ENCODE peak calls at places on chromosomes 2 and 18, in ten cellular contexts. J, Y, D, S, H, B, X, V, G and I are unnamed samples.

GRCh38 chr2:128568106-128568505 is 249.4 kb upstream of the HS6ST1 start:
- DNase-seq in S (no peak), H (no peak), Y (no peak), X (no peak), B (no peak), G (peak), D (no peak), V (no peak), J (no peak), I (no peak)

GRCh38 chr2:153478289-153479261 is at the start of gene RPRM:
- DNase-seq in V (peak), Y (no peak), B (peak), S (peak), G (peak), X (peak), H (peak), J (no peak), D (peak), I (peak)

GRCh38 chr2:5392658-5393057 is 299.5 kb upstream of the SOX11 start:
- DNase-seq in B (peak), G (no peak), V (no peak), D (peak), S (no peak), Y (no peak), J (no peak), X (no peak), H (no peak), I (no peak)

GRCh38 chr18:52339891-52340371 is at the start of gene DCC:
- DNase-seq in B (peak), D (peak), J (no peak), G (peak), V (no peak), Y (peak), X (peak), S (peak), H (no peak), I (no peak)

GRCh38 chr18:6729247-6730091 is at the start of gene ARHGAP28:
- DNase-seq in Y (no peak), S (peak), H (peak), V (peak), B (peak), X (peak), G (peak), J (no peak), D (no peak), I (peak)

GRCh38 chr2:146138820-146139219 is 1618.9 kb upstream of the ZEB2 start:
- DNase-seq in D (no peak), V (no peak), H (no peak), G (no peak), B (no peak), J (no peak), Y (no peak), S (no peak), X (no peak), I (no peak)

GRCh38 chr18:23784811-23785245 is 95.6 kb downstream of the LAMA3 start:
- DNase-seq in S (peak), Y (peak), H (no peak), D (no peak), X (peak), G (no peak), B (no peak), V (no peak), J (no peak), I (no peak)

GRCh38 chr18:36899289-36899688 is 70.4 kb downstream of the KIAA1328 start:
- DNase-seq in X (peak), Y (no peak), V (no peak), B (peak), D (peak), G (no peak), J (no peak), H (no peak), S (peak), I (no peak)

GRCh38 chr18:69161383-69162028 is 239.2 kb upstream of the DOK6 start:
- DNase-seq in S (peak), Y (peak), X (peak), B (no peak), V (no peak), G (no peak), H (no peak), J (no peak), D (no peak), I (no peak)

GRCh38 chr18:36849288-36850011 is 20.5 kb downstream of the KIAA1328 start:
- DNase-seq in V (no peak), S (peak), X (peak), D (no peak), B (no peak), Y (peak), H (no peak), J (no peak), G (no peak), I (no peak)

GRCh38 chr18:53864758-53865157 is 359.7 kb downstream of the MBD2 start:
- DNase-seq in X (peak), V (no peak), G (no peak), J (no peak), Y (no peak), D (no peak), B (peak), H (no peak), S (no peak), I (no peak)

GRCh38 chr2:200373973-200374416 is 67.5 kb downstream of the SPATS2L start:
- DNase-seq in J (peak), Y (no peak), B (peak), G (no peak), D (no peak), V (no peak), S (no peak), H (no peak), X (no peak), I (no peak)

GRCh38 chr2:44549099-44549471 is 187.3 kb downstream of the CAMKMT start:
- DNase-seq in D (no peak), G (no peak), H (no peak), Y (peak), S (peak), B (peak), J (no peak), X (peak), V (no peak), I (no peak)

GRCh38 chr2:46780411-46780800 is 135.2 kb downstream of the MCFD2 start:
- DNase-seq in H (peak), G (no peak), Y (no peak), J (no peak), V (peak), S (no peak), X (no peak), B (peak), D (no peak), I (no peak)

GRCh38 chr2:57850415-57851130 is 196.0 kb upstream of the VRK2 start:
- DNase-seq in B (no peak), X (no peak), G (no peak), V (no peak), Y (no peak), H (no peak), D (no peak), S (no peak), J (no peak), I (peak)

GRCh38 chr2:193462411-193462810 is 1267.7 kb upstream of the TMEFF2 start:
- DNase-seq in S (no peak), H (no peak), Y (no peak), X (peak), V (no peak), D (no peak), J (no peak), G (no peak), B (no peak), I (no peak)

GRCh38 chr2:55048514-55048924 is 1.7 kb downstream of the RTN4 start:
- DNase-seq in Y (no peak), X (peak), G (no peak), B (peak), D (peak), S (peak), J (no peak), V (no peak), H (no peak), I (no peak)

GRCh38 chr2:171163261-171163660 is 2.6 kb upstream of the TLK1 start:
- DNase-seq in X (no peak), J (no peak), H (no peak), G (no peak), B (no peak), S (no peak), Y (no peak), D (no peak), V (no peak), I (no peak)

GRCh38 chr2:29479566-29479965 is 364.4 kb downstream of the CLIP4 start:
- DNase-seq in J (no peak), H (no peak), G (no peak), V (no peak), X (no peak), D (no peak), B (no peak), Y (no peak), S (no peak), I (no peak)

GRCh38 chr2:75602724-75603342 is 42.1 kb upstream of the EVA1A start:
- DNase-seq in X (peak), J (no peak), G (no peak), Y (peak), S (peak), H (no peak), D (no peak), V (no peak), B (peak), I (no peak)

GRCh38 chr18:55323051-55323994 is 264.7 kb downstream of the TCF4 start:
- DNase-seq in Y (no peak), S (peak), B (no peak), G (no peak), V (no peak), D (no peak), X (peak), J (no peak), H (no peak), I (no peak)

GRCh38 chr2:157820202-157820601 is 55.9 kb downstream of the ACVR1 start:
- DNase-seq in Y (no peak), D (no peak), G (no peak), B (no peak), S (no peak), H (no peak), X (peak), J (no peak), V (no peak), I (no peak)

GRCh38 chr18:67525328-67526110 is 9.0 kb upstream of the DSEL start:
- DNase-seq in J (no peak), H (peak), S (peak), B (peak), V (peak), G (no peak), X (peak), D (no peak), Y (peak), I (no peak)

GRCh38 chr2:11419781-11420180 is 46.2 kb downstream of the E2F6 start:
- DNase-seq in B (no peak), D (no peak), X (peak), H (no peak), S (no peak), J (no peak), G (no peak), V (no peak), Y (no peak), I (no peak)

GRCh38 chr2:27377618-27378095 is 2.9 kb downstream of the ZNF513 start:
- DNase-seq in X (no peak), B (no peak), Y (no peak), D (no peak), S (no peak), H (no peak), G (no peak), J (no peak), V (no peak), I (no peak)

GRCh38 chr2:236103981-236104380 is 64.2 kb downstream of the GBX2 start:
- DNase-seq in D (no peak), V (no peak), S (no peak), J (no peak), B (no peak), Y (no peak), G (no peak), X (no peak), H (no peak), I (no peak)

GRCh38 chr2:97718051-97718882 is 4.9 kb downstream of the ZAP70 start:
- DNase-seq in G (no peak), V (no peak), Y (no peak), S (no peak), J (no peak), X (no peak), D (peak), B (no peak), H (peak), I (peak)

GRCh38 chr2:64374686-64375085 is 79.3 kb upstream of the LGALSL start:
- DNase-seq in X (peak), S (no peak), J (no peak), Y (no peak), B (peak), V (no peak), H (no peak), D (no peak), G (no peak), I (no peak)

GRCh38 chr2:223762853-223763252 is 74.5 kb downstream of the AP1S3 start:
- DNase-seq in Y (peak), D (peak), X (no peak), J (no peak), B (no peak), S (peak), H (no peak), V (no peak), G (no peak), I (no peak)

GRCh38 chr2:234014462-234014861 is 36.0 kb upstream of the SPP2 start:
- DNase-seq in Y (no peak), H (no peak), S (no peak), J (no peak), B (no peak), V (no peak), G (no peak), X (no peak), D (no peak), I (no peak)

GRCh38 chr2:137826373-137827372 is 137.6 kb upstream of the HNMT start:
- DNase-seq in Y (no peak), J (peak), H (no peak), X (no peak), G (no peak), V (no peak), D (peak), B (no peak), S (no peak), I (no peak)

GRCh38 chr2:7116516-7116915 is 199.3 kb downstream of the RNF144A start:
- DNase-seq in S (no peak), Y (no peak), H (no peak), B (no peak), G (no peak), X (no peak), V (no peak), J (no peak), D (no peak), I (no peak)

GRCh38 chr2:120053891-120054290 is 41.0 kb downstream of the EPB41L5 start:
- DNase-seq in G (no peak), B (peak), D (no peak), J (no peak), X (peak), S (peak), H (no peak), Y (no peak), V (no peak), I (no peak)

DNA sequence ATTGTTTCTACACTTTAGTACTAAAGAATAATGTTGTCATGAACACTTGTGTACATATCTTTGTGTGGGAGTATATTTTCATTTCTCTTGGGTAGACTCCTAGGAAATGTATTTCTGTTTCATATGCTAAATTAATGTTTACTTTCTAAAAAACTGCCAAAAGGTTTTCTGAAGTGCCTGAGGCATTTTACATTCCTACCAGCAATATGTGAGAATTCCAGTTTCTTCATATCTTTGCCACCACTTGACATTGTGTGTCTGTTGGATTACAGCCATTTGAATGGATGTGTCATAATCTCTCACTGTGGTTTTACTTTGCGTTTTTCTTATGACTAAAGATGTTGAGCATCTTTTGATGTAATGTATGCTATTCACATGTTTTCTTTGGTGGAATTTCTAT is 428.2 kb upstream of the KCNH7 start:
- DNase-seq in V (no peak), J (no peak), X (peak), G (no peak), B (peak), D (no peak), H (no peak), Y (peak), S (peak), I (no peak)
- TF ChIP-seq CTCF in V (no peak), J (no peak), X (peak), G (no peak), B (no peak), D (no peak), H (no peak), Y (no peak), S (no peak), I (peak)

GRCh38 chr2:241300000-241300399 is 15.5 kb downstream of the HDLBP start:
- DNase-seq in V (no peak), D (no peak), J (no peak), B (no peak), S (no peak), X (no peak), Y (no peak), H (no peak), G (no peak), I (no peak)
- TF ChIP-seq CTCF in V (no peak), D (no peak), J (peak), B (no peak), S (no peak), X (no peak), Y (no peak), H (no peak), G (no peak), I (no peak)

DNA sequence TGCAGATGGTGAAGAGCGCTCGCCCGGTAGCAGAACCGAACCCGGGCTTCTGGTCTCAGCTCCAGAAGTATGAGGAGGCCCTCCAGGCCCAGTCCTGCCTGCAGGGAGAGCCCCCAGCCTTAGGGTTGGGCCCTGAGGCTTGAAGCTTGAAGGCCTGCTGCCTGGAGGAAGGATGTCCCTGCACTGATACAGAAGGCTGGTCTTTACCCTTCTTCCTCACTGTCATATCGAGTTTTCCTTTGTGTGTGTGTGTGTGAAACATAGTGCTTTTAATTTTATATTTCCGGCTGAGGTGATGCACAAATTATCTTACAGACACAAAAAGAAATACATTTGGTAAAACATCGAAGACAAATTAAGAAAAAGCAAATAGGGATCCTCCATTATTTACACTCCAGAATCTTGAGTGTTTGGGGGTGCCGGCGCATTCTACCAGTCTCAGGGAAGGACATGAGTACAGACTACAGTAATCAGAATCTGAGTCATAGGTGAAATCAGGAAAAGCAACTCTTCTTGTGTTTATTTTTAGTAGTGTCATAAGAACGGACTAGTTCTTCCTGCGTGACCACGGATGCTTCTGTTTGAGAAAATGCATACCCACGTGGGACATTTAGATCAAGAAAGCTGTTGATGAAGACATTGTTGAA is 1.3 kb downstream of the DUSP28 start:
- DNase-seq in H (no peak), J (peak), Y (peak), X (peak), V (no peak), D (peak), G (no peak), S (peak), B (peak), I (peak)
- TF ChIP-seq CTCF in H (peak), J (peak), Y (no peak), X (no peak), V (no peak), D (no peak), G (no peak), S (no peak), B (no peak), I (peak)

GRCh38 chr18:8424481-8424880 is 184.8 kb upstream of the RAB12 start:
- DNase-seq in G (no peak), J (no peak), H (no peak), B (no peak), D (no peak), Y (no peak), X (no peak), V (no peak), S (no peak), I (no peak)

GRCh38 chr18:8424917-8425725 is 184.1 kb upstream of the RAB12 start:
- DNase-seq in H (no peak), X (peak), V (no peak), D (peak), J (no peak), G (no peak), B (peak), Y (peak), S (peak), I (no peak)

GRCh38 chr18:8428951-8429350 is 180.3 kb upstream of the RAB12 start:
- DNase-seq in J (no peak), H (no peak), Y (no peak), X (no peak), S (no peak), G (no peak), V (no peak), D (no peak), B (no peak), I (no peak)

GRCh38 chr18:8427339-8427738 is 181.9 kb upstream of the RAB12 start:
- DNase-seq in G (no peak), X (no peak), H (no peak), S (no peak), Y (no peak), B (no peak), D (no peak), J (no peak), V (no peak), I (no peak)

DNA sequence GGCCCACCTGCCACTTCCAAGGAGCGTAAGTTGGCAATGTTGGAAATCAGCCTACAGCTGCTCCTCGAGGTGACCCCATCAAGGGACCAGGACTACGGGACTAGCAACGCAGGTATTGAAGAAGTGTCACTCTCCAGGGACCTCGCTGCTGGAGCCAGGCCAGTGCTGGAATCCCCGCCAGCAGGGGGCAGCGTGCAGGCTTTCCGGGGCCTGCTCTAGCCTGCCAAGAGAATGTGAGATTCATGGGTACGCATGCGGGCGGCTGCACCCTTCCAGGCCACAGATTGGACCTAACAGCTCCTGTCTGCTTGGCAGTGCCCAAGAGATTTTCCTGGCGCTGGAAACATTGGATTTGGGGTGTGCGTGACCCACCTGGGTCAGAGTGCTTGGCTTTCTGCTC is 182.8 kb upstream of the RAB12 start:
- DNase-seq in H (no peak), G (peak), Y (no peak), S (no peak), J (no peak), D (peak), V (no peak), X (no peak), B (no peak), I (no peak)
- TF ChIP-seq CTCF in H (no peak), G (peak), Y (peak), S (peak), J (no peak), D (peak), V (no peak), X (peak), B (peak), I (peak)

GRCh38 chr2:174035981-174036742 is 71.0 kb upstream of the SP3 start:
- DNase-seq in V (no peak), G (no peak), X (peak), Y (no peak), J (no peak), S (peak), H (peak), D (peak), B (peak), I (no peak)
- TF ChIP-seq CTCF in V (no peak), G (peak), X (peak), Y (no peak), J (peak), S (no peak), H (peak), D (peak), B (no peak), I (peak)

GRCh38 chr2:73255007-73255644 is 21.0 kb downstream of the CCT7 start:
- DNase-seq in B (peak), Y (no peak), J (no peak), X (no peak), D (peak), H (no peak), G (no peak), V (no peak), S (no peak), I (no peak)
- TF ChIP-seq CTCF in B (no peak), Y (no peak), J (no peak), X (no peak), D (no peak), H (no peak), G (no peak), V (no peak), S (no peak), I (no peak)

GRCh38 chr2:72744049-72744448 is 81.8 kb downstream of the EXOC6B start:
- DNase-seq in S (peak), J (no peak), B (peak), G (no peak), V (no peak), D (no peak), H (no peak), X (peak), Y (no peak), I (no peak)

GRCh38 chr2:72747344-72747743 is 78.5 kb downstream of the EXOC6B start:
- DNase-seq in H (no peak), Y (no peak), S (no peak), G (no peak), X (no peak), V (no peak), D (no peak), B (no peak), J (no peak), I (no peak)

GRCh38 chr2:72750466-72750865 is 75.4 kb downstream of the EXOC6B start:
- DNase-seq in D (no peak), X (no peak), G (no peak), V (no peak), H (no peak), S (no peak), B (no peak), Y (no peak), J (no peak), I (no peak)

GRCh38 chr2:72743481-72743880 is 82.4 kb downstream of the EXOC6B start:
- DNase-seq in V (no peak), S (no peak), H (no peak), J (no peak), G (no peak), X (no peak), B (no peak), Y (no peak), D (no peak), I (no peak)

GRCh38 chr2:72745679-72746368 is 80.0 kb downstream of the EXOC6B start:
- DNase-seq in Y (no peak), J (no peak), V (no peak), G (no peak), D (peak), S (peak), X (peak), H (no peak), B (peak), I (no peak)
- TF ChIP-seq CTCF in Y (peak), J (peak), V (peak), G (peak), D (peak), S (peak), X (peak), H (peak), B (peak), I (peak)

GRCh38 chr2:23592898-23593297 is 207.9 kb downstream of the KLHL29 start:
- DNase-seq in J (no peak), X (no peak), D (no peak), Y (no peak), S (no peak), B (no peak), G (no peak), V (no peak), H (no peak), I (peak)
- TF ChIP-seq CTCF in J (no peak), X (no peak), D (no peak), Y (no peak), S (no peak), B (no peak), G (no peak), V (no peak), H (no peak), I (no peak)